ENCODE peak calls at places on chromosomes 7 and 10, in four cellular contexts. One of them, this sample, is unnamed.

GRCh38 chr10:50919010-50919409 is 33.6 kb upstream of the A1CF start:
- DNase-seq in pancreas: no peak
- DNase-seq in body of pancreas: no peak
- DNase-seq in transverse colon: no peak
- DNase-seq in this sample: no peak

GRCh38 chr10:3496138-3496537 is 288.9 kb downstream of the KLF6 start:
- DNase-seq in pancreas: no peak
- DNase-seq in body of pancreas: no peak
- DNase-seq in transverse colon: no peak
- DNase-seq in this sample: no peak

GRCh38 chr7:108684629-108685028 is 115.0 kb downstream of the DNAJB9 start:
- DNase-seq in body of pancreas: no peak
- DNase-seq in transverse colon: no peak
- DNase-seq in pancreas: no peak
- DNase-seq in this sample: no peak

GRCh38 chr10:110505130-110505815 is 7.6 kb downstream of the DUSP5 start:
- DNase-seq in pancreas: no peak
- DNase-seq in transverse colon: no peak
- DNase-seq in body of pancreas: no peak
- DNase-seq in this sample: no peak

GRCh38 chr10:124005991-124006392 is 87.4 kb downstream of the CHST15 start:
- DNase-seq in body of pancreas: no peak
- DNase-seq in transverse colon: peak; percentile 10
- DNase-seq in pancreas: no peak
- DNase-seq in this sample: no peak

GRCh38 chr10:100562008-100562672 is 26.4 kb downstream of the HIF1AN start:
- DNase-seq in pancreas: peak; percentile 91
- DNase-seq in body of pancreas: peak; percentile 84
- DNase-seq in transverse colon: peak; percentile 75
- DNase-seq in this sample: peak; percentile 23

GRCh38 chr7:7138897-7139296 is 43.4 kb upstream of the C1GALT1 start:
- DNase-seq in pancreas: no peak
- DNase-seq in body of pancreas: no peak
- DNase-seq in transverse colon: no peak
- DNase-seq in this sample: no peak

GRCh38 chr10:70466951-70467350 is 11.6 kb upstream of the PALD1 start:
- DNase-seq in transverse colon: no peak
- DNase-seq in pancreas: no peak
- DNase-seq in body of pancreas: no peak
- DNase-seq in this sample: no peak

GRCh38 chr10:112872728-112873127 is 77.3 kb upstream of the TCF7L2 start:
- DNase-seq in transverse colon: no peak
- DNase-seq in body of pancreas: no peak
- DNase-seq in pancreas: no peak
- DNase-seq in this sample: no peak

GRCh38 chr7:13656330-13656729 is 333.1 kb downstream of the ETV1 start:
- DNase-seq in transverse colon: no peak
- DNase-seq in body of pancreas: no peak
- DNase-seq in pancreas: no peak
- DNase-seq in this sample: no peak

GRCh38 chr10:49144021-49144720 is 10.3 kb upstream of the FAM170B start:
- DNase-seq in pancreas: no peak
- DNase-seq in transverse colon: no peak
- DNase-seq in body of pancreas: no peak
- DNase-seq in this sample: no peak

GRCh38 chr10:93392111-93392510 is 90.0 kb downstream of the MYOF start:
- DNase-seq in body of pancreas: no peak
- DNase-seq in pancreas: no peak
- DNase-seq in transverse colon: no peak
- DNase-seq in this sample: no peak

GRCh38 chr7:34928052-34928451 is 109.2 kb downstream of the DPY19L1 start:
- DNase-seq in pancreas: no peak
- DNase-seq in transverse colon: peak; percentile 38
- DNase-seq in body of pancreas: peak; percentile 55
- DNase-seq in this sample: peak; percentile 33

GRCh38 chr7:10912077-10912476 is 61.6 kb upstream of the PHF14 start:
- DNase-seq in transverse colon: no peak
- DNase-seq in body of pancreas: no peak
- DNase-seq in pancreas: no peak
- DNase-seq in this sample: no peak

GRCh38 chr10:59346321-59346720 is 16.0 kb downstream of the FAM13C start:
- DNase-seq in transverse colon: no peak
- DNase-seq in pancreas: no peak
- DNase-seq in body of pancreas: no peak
- DNase-seq in this sample: no peak

GRCh38 chr10:44016589-44017482 is 368.1 kb downstream of the CXCL12 start:
- DNase-seq in pancreas: no peak
- DNase-seq in transverse colon: no peak
- DNase-seq in body of pancreas: no peak
- DNase-seq in this sample: no peak

GRCh38 chr10:116120688-116121087 is 152.3 kb downstream of the GFRA1 start:
- DNase-seq in body of pancreas: no peak
- DNase-seq in transverse colon: no peak
- DNase-seq in pancreas: no peak
- DNase-seq in this sample: no peak

GRCh38 chr10:117169480-117169879 is 27.8 kb upstream of the KCNK18 start:
- DNase-seq in transverse colon: no peak
- DNase-seq in body of pancreas: no peak
- DNase-seq in pancreas: no peak
- DNase-seq in this sample: no peak

GRCh38 chr10:19925064-19925463 is 108.8 kb downstream of the PLXDC2 start:
- DNase-seq in body of pancreas: no peak
- DNase-seq in transverse colon: no peak
- DNase-seq in pancreas: no peak
- DNase-seq in this sample: no peak

GRCh38 chr7:47446871-47447466 is 134.9 kb downstream of the TNS3 start:
- DNase-seq in transverse colon: no peak
- DNase-seq in pancreas: no peak
- DNase-seq in body of pancreas: no peak
- DNase-seq in this sample: no peak

GRCh38 chr7:29500719-29501118 is 62.9 kb upstream of the PRR15 start:
- DNase-seq in body of pancreas: no peak
- DNase-seq in transverse colon: no peak
- DNase-seq in pancreas: no peak
- DNase-seq in this sample: no peak

GRCh38 chr10:116690356-116691078 is 51.8 kb downstream of the HSPA12A start:
- DNase-seq in pancreas: no peak
- DNase-seq in body of pancreas: peak; percentile 54
- DNase-seq in transverse colon: no peak
- DNase-seq in this sample: peak; percentile 25

GRCh38 chr10:58266826-58267712 is 625 bp downstream of the IPMK start:
- DNase-seq in transverse colon: peak; percentile 69
- DNase-seq in body of pancreas: peak; percentile 74
- DNase-seq in pancreas: peak; percentile 83
- DNase-seq in this sample: peak; percentile 65

GRCh38 chr7:157661611-157661975 is 324.8 kb downstream of the DNAJB6 start:
- DNase-seq in transverse colon: no peak
- DNase-seq in pancreas: no peak
- DNase-seq in body of pancreas: no peak
- DNase-seq in this sample: no peak

GRCh38 chr10:100100651-100101525 is 19.2 kb upstream of the CPN1 start:
- DNase-seq in body of pancreas: no peak
- DNase-seq in transverse colon: no peak
- DNase-seq in pancreas: no peak
- DNase-seq in this sample: no peak

GRCh38 chr7:65295409-65295808 is 78.2 kb upstream of the ZNF92 start:
- DNase-seq in body of pancreas: no peak
- DNase-seq in transverse colon: no peak
- DNase-seq in pancreas: no peak
- DNase-seq in this sample: no peak

GRCh38 chr10:62454696-62455451 is 80.7 kb downstream of the ZNF365 start:
- DNase-seq in transverse colon: no peak
- DNase-seq in body of pancreas: peak; percentile 8
- DNase-seq in pancreas: no peak
- DNase-seq in this sample: no peak

GRCh38 chr10:57972783-57973182 is 294.9 kb downstream of the IPMK start:
- DNase-seq in transverse colon: no peak
- DNase-seq in pancreas: no peak
- DNase-seq in body of pancreas: no peak
- DNase-seq in this sample: no peak

GRCh38 chr10:6423413-6424170 is 156.5 kb downstream of the PRKCQ start:
- DNase-seq in body of pancreas: no peak
- DNase-seq in pancreas: no peak
- DNase-seq in transverse colon: no peak
- DNase-seq in this sample: no peak
- H3K27ac ChIP-seq in body of pancreas: no peak overlapping the region
- H3K27ac ChIP-seq in pancreas: no peak overlapping the region
- H3K27ac ChIP-seq in transverse colon: no peak overlapping the region
- H3K27ac ChIP-seq in this sample: no peak overlapping the region

GRCh38 chr10:91022390-91022789 is 101.5 kb upstream of the ANKRD1 start:
- DNase-seq in body of pancreas: no peak
- DNase-seq in pancreas: no peak
- DNase-seq in transverse colon: no peak
- DNase-seq in this sample: no peak

GRCh38 chr10:91024541-91024940 is 103.7 kb upstream of the ANKRD1 start:
- DNase-seq in transverse colon: no peak
- DNase-seq in pancreas: no peak
- DNase-seq in body of pancreas: no peak
- DNase-seq in this sample: no peak

GRCh38 chr10:91022924-91023707 is 102.2 kb upstream of the ANKRD1 start:
- DNase-seq in body of pancreas: no peak
- DNase-seq in transverse colon: no peak
- DNase-seq in pancreas: no peak
- DNase-seq in this sample: peak; percentile 70

DNA sequence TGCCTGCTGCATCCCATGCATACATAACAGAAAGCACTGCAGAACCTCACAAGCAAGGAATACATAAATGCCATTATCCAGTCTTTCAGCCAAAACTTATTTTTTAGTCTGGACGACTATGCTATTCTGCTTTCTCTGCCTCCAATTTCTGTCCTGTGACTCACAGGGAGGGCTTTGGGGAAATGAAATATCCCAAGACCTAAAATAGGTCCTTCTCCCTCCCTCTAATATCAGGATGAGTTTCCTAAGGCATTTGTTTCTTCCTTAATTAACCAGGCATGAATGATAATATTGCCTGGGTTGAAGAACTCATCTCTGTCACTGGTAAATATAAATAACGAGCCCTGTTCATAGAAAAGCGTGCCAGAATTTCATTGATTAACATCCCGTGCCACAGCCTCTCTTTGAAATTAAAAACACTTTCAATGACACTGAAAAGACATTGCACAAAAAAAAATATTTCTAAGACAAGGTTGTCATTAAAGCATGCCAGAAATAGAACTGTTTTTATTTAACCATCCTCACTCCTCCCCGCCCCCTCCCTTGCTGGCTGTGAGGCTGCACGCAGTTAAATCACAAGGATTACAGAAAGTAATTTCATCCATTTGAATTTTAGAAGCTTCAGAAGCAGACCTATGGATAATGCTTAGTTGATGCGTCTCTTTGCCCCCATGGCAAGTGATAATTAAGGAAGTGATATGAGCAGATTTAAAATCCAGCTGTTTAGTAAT is 103.0 kb upstream of the ANKRD1 start:
- DNase-seq in pancreas: no peak
- DNase-seq in body of pancreas: no peak
- DNase-seq in transverse colon: no peak
- DNase-seq in this sample: no peak
- H3K27ac ChIP-seq in pancreas: no peak overlapping the region
- H3K27ac ChIP-seq in body of pancreas: no peak overlapping the region
- H3K27ac ChIP-seq in transverse colon: no peak overlapping the region
- H3K27ac ChIP-seq in this sample: peak overlapping the region; percentile 97

GRCh38 chr7:69819306-69819705 is 221.0 kb downstream of the AUTS2 start:
- DNase-seq in pancreas: no peak
- DNase-seq in body of pancreas: no peak
- DNase-seq in transverse colon: no peak
- DNase-seq in this sample: no peak

GRCh38 chr7:69817835-69818646 is 219.8 kb downstream of the AUTS2 start:
- DNase-seq in body of pancreas: no peak
- DNase-seq in pancreas: no peak
- DNase-seq in transverse colon: no peak
- DNase-seq in this sample: no peak

GRCh38 chr7:69817096-69817495 is 218.8 kb downstream of the AUTS2 start:
- DNase-seq in body of pancreas: no peak
- DNase-seq in transverse colon: no peak
- DNase-seq in pancreas: no peak
- DNase-seq in this sample: no peak

GRCh38 chr7:69820479-69821192 is 222.4 kb downstream of the AUTS2 start:
- DNase-seq in transverse colon: no peak
- DNase-seq in pancreas: no peak
- DNase-seq in body of pancreas: no peak
- DNase-seq in this sample: no peak

GRCh38 chr7:69818647-69819161 is 220.4 kb downstream of the AUTS2 start:
- DNase-seq in transverse colon: no peak
- DNase-seq in body of pancreas: no peak
- DNase-seq in pancreas: no peak
- DNase-seq in this sample: no peak
- H3K27ac ChIP-seq in transverse colon: no peak overlapping the region
- H3K27ac ChIP-seq in body of pancreas: no peak overlapping the region
- H3K27ac ChIP-seq in pancreas: no peak overlapping the region
- H3K27ac ChIP-seq in this sample: no peak overlapping the region

DNA sequence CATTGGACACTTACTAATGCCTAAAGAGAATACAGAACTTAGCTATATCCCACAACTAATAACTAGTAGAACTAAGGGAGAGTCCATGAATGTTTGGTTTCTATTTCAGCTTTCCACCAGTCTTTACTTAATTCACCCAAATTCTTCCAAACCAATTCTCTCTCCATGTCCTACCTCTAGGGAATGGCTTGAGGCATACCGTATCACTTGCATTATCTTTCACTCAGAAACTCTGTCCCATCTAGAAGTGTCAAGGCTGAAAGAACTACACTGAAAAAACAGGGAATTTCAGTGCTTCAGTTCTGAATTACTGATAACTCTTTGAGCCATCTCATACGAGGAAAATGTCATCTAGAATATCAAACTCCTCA is 755 bp downstream of the TMEM168 start:
- DNase-seq in transverse colon: no peak
- DNase-seq in body of pancreas: no peak
- DNase-seq in pancreas: no peak
- DNase-seq in this sample: no peak
- H3K27ac ChIP-seq in transverse colon: peak overlapping the region; percentile 90
- H3K27ac ChIP-seq in body of pancreas: peak overlapping the region; percentile 80
- H3K27ac ChIP-seq in pancreas: peak overlapping the region; percentile 79
- H3K27ac ChIP-seq in this sample: peak overlapping the region; percentile 66

DNA sequence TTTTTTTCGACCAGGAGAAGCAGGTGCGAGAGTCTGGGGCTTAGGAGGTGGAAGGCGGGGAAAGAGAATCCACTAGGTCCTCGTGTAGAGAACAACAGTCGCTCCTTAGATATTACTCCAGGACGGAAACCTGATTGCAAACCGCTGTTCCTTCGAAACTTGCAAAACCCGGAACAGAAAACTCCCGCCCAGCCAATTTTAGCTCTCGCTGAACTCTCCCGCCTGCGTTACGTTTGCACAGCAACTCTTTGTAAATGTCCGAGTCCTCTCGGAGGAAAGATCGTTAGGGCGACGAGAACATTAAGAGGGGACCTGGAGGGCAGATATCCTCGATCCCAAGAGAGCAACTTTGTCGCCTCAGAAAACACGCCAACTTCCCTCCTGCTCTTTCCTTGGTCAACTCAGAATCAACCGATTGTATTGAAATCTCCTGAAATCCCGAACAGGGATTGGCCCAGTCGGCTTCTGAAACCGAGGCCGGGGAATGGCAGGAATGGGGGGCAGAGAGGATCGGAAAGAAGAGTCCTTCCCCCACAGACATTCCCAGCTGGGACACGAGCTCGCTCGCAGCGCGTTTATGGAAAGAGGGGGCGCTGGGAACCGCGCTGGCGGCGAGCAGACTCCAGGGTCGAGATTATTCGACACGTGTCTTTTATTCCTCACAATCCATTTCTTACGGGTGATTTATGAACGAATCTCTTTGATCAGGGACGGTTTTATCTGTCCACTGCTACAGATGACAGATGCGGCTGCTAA is 9.9 kb downstream of the TWIST1 start:
- DNase-seq in transverse colon: no peak
- DNase-seq in pancreas: peak; percentile 32
- DNase-seq in body of pancreas: peak; percentile 21
- DNase-seq in this sample: no peak
- H3K27ac ChIP-seq in transverse colon: no peak overlapping the region
- H3K27ac ChIP-seq in pancreas: no peak overlapping the region
- H3K27ac ChIP-seq in body of pancreas: no peak overlapping the region
- H3K27ac ChIP-seq in this sample: no peak overlapping the region